ENCODE peak calls at places on chromosomes 7 and 10, in six cellular contexts. C is NCI-H1436, D is Peyer's patch, U is GM13976, O is Caki2, T is GM20000. M is an unnamed sample.

GRCh38 chr10:126147866-126148578 is 240.3 kb downstream of the ADAM12 start:
- DNase-seq in C (no peak), D (no peak), U (no peak), O (peak; percentile 8), T (no peak), M (no peak)

GRCh38 chr7:40612298-40612697 is 477.5 kb downstream of the SUGCT start:
- DNase-seq in C (no peak), D (no peak), U (no peak), O (no peak), T (no peak), M (no peak)

GRCh38 chr7:100396421-100396982 is 23.2 kb downstream of the PILRA start:
- DNase-seq in C (no peak), D (no peak), U (peak; percentile 75), O (no peak), T (peak; percentile 64), M (no peak)

GRCh38 chr10:9833871-9834454 is 1183.7 kb upstream of the CELF2 start:
- DNase-seq in C (no peak), D (no peak), U (no peak), O (no peak), T (no peak), M (no peak)

GRCh38 chr7:42456756-42457276 is 219.8 kb upstream of the GLI3 start:
- DNase-seq in C (no peak), D (no peak), U (no peak), O (no peak), T (no peak), M (no peak)

GRCh38 chr10:63518690-63519288 is 2.4 kb upstream of the REEP3 start:
- DNase-seq in C (no peak), D (no peak), U (no peak), O (no peak), T (no peak), M (no peak)

GRCh38 chr10:122294511-122295422 is 23.7 kb downstream of the BTBD16 start:
- DNase-seq in C (no peak), D (no peak), U (no peak), O (no peak), T (no peak), M (no peak)

GRCh38 chr7:610531-611280 is 91.1 kb upstream of the PDGFA start:
- DNase-seq in C (no peak), D (no peak), U (no peak), O (no peak), T (no peak), M (no peak)

GRCh38 chr10:4639960-4640359 is 186.0 kb upstream of the AKR1E2 start:
- DNase-seq in C (no peak), D (no peak), U (no peak), O (no peak), T (no peak), M (no peak)

GRCh38 chr10:13913890-13914289 is 327.1 kb downstream of the PRPF18 start:
- DNase-seq in C (no peak), D (no peak), U (no peak), O (peak; percentile 73), T (no peak), M (no peak)

GRCh38 chr7:87226495-87226894 is 7.0 kb upstream of the TMEM243 start:
- DNase-seq in C (no peak), D (no peak), U (no peak), O (no peak), T (no peak), M (no peak)

GRCh38 chr10:108358912-108359311 is 1194.4 kb upstream of the SORCS1 start:
- DNase-seq in C (no peak), D (no peak), U (peak; percentile 22), O (peak; percentile 67), T (peak; percentile 10), M (no peak)

GRCh38 chr10:24902400-24902728 is 50.0 kb downstream of the PRTFDC1 start:
- DNase-seq in C (no peak), D (no peak), U (no peak), O (no peak), T (no peak), M (no peak)

GRCh38 chr7:50206521-50207250 is 97.8 kb upstream of the IKZF1 start:
- DNase-seq in C (no peak), D (no peak), U (no peak), O (no peak), T (no peak), M (no peak)

GRCh38 chr7:31811650-31812461 is 124.8 kb downstream of the PPP1R17 start:
- DNase-seq in C (no peak), D (no peak), U (no peak), O (no peak), T (peak; percentile 10), M (no peak)

GRCh38 chr7:42961182-42961581 is 29.0 kb downstream of the MRPL32 start:
- DNase-seq in C (no peak), D (no peak), U (no peak), O (no peak), T (no peak), M (no peak)

GRCh38 chr10:113273151-113273876 is 279.5 kb upstream of the HABP2 start:
- DNase-seq in C (no peak), D (no peak), U (no peak), O (no peak), T (no peak), M (no peak)

GRCh38 chr7:22843681-22844309 is 21.1 kb upstream of the TOMM7 start:
- DNase-seq in C (no peak), D (no peak), U (no peak), O (no peak), T (no peak), M (no peak)

GRCh38 chr10:79165068-79165467 is 96.3 kb downstream of the ZMIZ1 start:
- DNase-seq in C (no peak), D (no peak), U (no peak), O (no peak), T (no peak), M (no peak)

GRCh38 chr10:132947843-132948242 is 5.5 kb upstream of the CFAP46 start:
- DNase-seq in C (no peak), D (no peak), U (no peak), O (no peak), T (no peak), M (no peak)

GRCh38 chr7:38825721-38826440 is 83.1 kb downstream of the VPS41 start:
- DNase-seq in C (no peak), D (no peak), U (peak; percentile 35), O (no peak), T (peak; percentile 24), M (no peak)

GRCh38 chr7:151131622-151132293 is 35.7 kb downstream of the GBX1 start:
- DNase-seq in C (no peak), D (no peak), U (no peak), O (no peak), T (peak; percentile 21), M (no peak)

GRCh38 chr7:128037081-128037480 is 5.8 kb upstream of the LRRC4 start:
- DNase-seq in C (no peak), D (no peak), U (no peak), O (no peak), T (no peak), M (no peak)

GRCh38 chr10:47361293-47361692 is 13.1 kb downstream of the RBP3 start:
- DNase-seq in C (peak; percentile 32), D (peak; percentile 52), U (peak; percentile 69), O (peak; percentile 24), T (peak; percentile 56), M (peak; percentile 83)

GRCh38 chr10:63561421-63561820 is 40.2 kb downstream of the REEP3 start:
- DNase-seq in C (no peak), D (no peak), U (no peak), O (no peak), T (no peak), M (no peak)

GRCh38 chr7:108592633-108593277 is 23.1 kb downstream of the DNAJB9 start:
- DNase-seq in C (peak; percentile 51), D (no peak), U (no peak), O (no peak), T (no peak), M (peak; percentile 70)

GRCh38 chr10:75395955-75396860 is 5.4 kb downstream of the ZNF503 start:
- DNase-seq in C (no peak), D (peak; percentile 58), U (no peak), O (no peak), T (peak; percentile 45), M (no peak)

GRCh38 chr7:138842111-138842510 is 44.1 kb upstream of the ATP6V0A4 start:
- DNase-seq in C (no peak), D (no peak), U (no peak), O (peak; percentile 71), T (no peak), M (no peak)

GRCh38 chr7:130951303-130951975 is 217.4 kb upstream of the KLF14 start:
- DNase-seq in C (no peak), D (no peak), U (no peak), O (no peak), T (peak; percentile 13), M (no peak)

GRCh38 chr10:95536017-95536416 is 25.2 kb downstream of the SORBS1 start:
- DNase-seq in C (no peak), D (no peak), U (no peak), O (no peak), T (no peak), M (no peak)

GRCh38 chr7:42010751-42011150 is 226.3 kb downstream of the GLI3 start:
- DNase-seq in C (no peak), D (no peak), U (no peak), O (no peak), T (no peak), M (no peak)

GRCh38 chr7:91694221-91694856 is 186.2 kb downstream of the MTERF1 start:
- DNase-seq in C (no peak), D (no peak), U (no peak), O (no peak), T (no peak), M (no peak)

GRCh38 chr7:84412161-84412969 is 217.8 kb upstream of the SEMA3A start:
- DNase-seq in C (no peak), D (no peak), U (no peak), O (peak; percentile 95), T (no peak), M (peak; percentile 10)

GRCh38 chr10:80498039-80498832 is 39.5 kb upstream of the SH2D4B start:
- DNase-seq in C (no peak), D (no peak), U (no peak), O (no peak), T (no peak), M (no peak)

GRCh38 chr7:45080265-45080957 is 8.4 kb downstream of the NACAD start:
- DNase-seq in C (no peak), D (no peak), U (peak; percentile 29), O (no peak), T (no peak), M (peak; percentile 24)

GRCh38 chr10:76308946-76309529 is 877.6 kb downstream of the LRMDA start:
- DNase-seq in C (no peak), D (no peak), U (no peak), O (no peak), T (no peak), M (no peak)

GRCh38 chr10:91883549-91884542 is 25.4 kb downstream of the FGFBP3 start:
- DNase-seq in C (peak; percentile 46), D (no peak), U (no peak), O (no peak), T (no peak), M (peak; percentile 15)

GRCh38 chr7:142828101-142828500 is 26.8 kb upstream of the EPHB6 start:
- DNase-seq in C (no peak), D (no peak), U (no peak), O (no peak), T (no peak), M (no peak)

M was measured in D341Med.